ENCODE peak calls at places on chromosomes 4 and X, in nine cellular contexts. L is activated T-helper 1 cell treated with Interleukin-2 at 50 U/mL for 16 hours; T is mesothelial cell of epicardium; R is smooth muscle cell of the brain vasculature; G is adrenal gland; C is NCI-H1105; V is head of caudate nucleus; B is T-helper 1 cell; Z is stimulated activated CD4-positive, alpha-beta T cell treated with anti-CD3 and anti-CD28 coated beads, Interleukin-12 subunit alpha, Interleukin-12 subunit beta, amount 100 ng/mL, for 24 hours. W is an unnamed sample.
A peak's percentile ranks its signal among the peaks of the same experiment; 100 is the strongest.

GRCh38 chr4:64584981-64585557 is 175.8 kb upstream of the TECRL start:
- DNase-seq in C (peak; percentile 5), Z (no peak), B (no peak), V (peak; percentile 7), R (no peak), T (no peak), G (peak; percentile 18), L (no peak), W (no peak)

GRCh38 chr4:15106417-15106816 is 104.1 kb downstream of the CPEB2 start:
- DNase-seq in R (no peak), V (no peak), C (no peak), L (no peak), T (no peak), B (no peak), G (no peak), Z (no peak), W (no peak)

GRCh38 chrX:41029332-41029731 is 55.9 kb upstream of the USP9X start:
- DNase-seq in T (no peak), G (no peak), B (no peak), C (no peak), V (no peak), L (no peak), Z (no peak), R (no peak), W (no peak)

GRCh38 chr4:181569553-181569952 is 673.6 kb upstream of the TENM3 start:
- DNase-seq in R (no peak), T (no peak), B (no peak), V (no peak), L (no peak), C (no peak), Z (no peak), G (no peak), W (no peak)

GRCh38 chr4:169619518-169619957 is 840 bp upstream of the CLCN3 start:
- DNase-seq in C (peak; percentile 16), V (peak; percentile 55), G (peak; percentile 37), L (peak; percentile 38), R (no peak), B (peak; percentile 20), Z (no peak), T (no peak), W (no peak)

GRCh38 chrX:39542316-39542715 is 555.4 kb downstream of the BCOR start:
- DNase-seq in G (no peak), V (no peak), T (no peak), Z (no peak), B (no peak), C (no peak), L (no peak), R (no peak), W (no peak)

GRCh38 chr4:38601244-38601915 is 62.6 kb upstream of the KLF3 start:
- DNase-seq in L (no peak), Z (no peak), G (no peak), T (no peak), R (no peak), B (no peak), V (peak; percentile 17), C (no peak), W (no peak)

GRCh38 chr4:5139141-5139540 is 87.9 kb downstream of the STK32B start:
- DNase-seq in B (no peak), Z (no peak), T (no peak), C (no peak), V (no peak), L (no peak), R (no peak), G (no peak), W (no peak)

GRCh38 chrX:10620121-10620699 is at the start of gene MID1:
- DNase-seq in L (no peak), C (peak; percentile 59), Z (no peak), R (no peak), T (peak; percentile 39), V (peak; percentile 57), G (peak; percentile 78), B (no peak), W (peak; percentile 84)

GRCh38 chrX:106698693-106699092 is 27.8 kb upstream of the RNF128 start:
- DNase-seq in C (no peak), Z (no peak), V (no peak), B (no peak), T (no peak), G (no peak), L (no peak), R (no peak), W (no peak)

GRCh38 chr4:86055898-86056297 is 304.0 kb downstream of the MAPK10 start:
- DNase-seq in G (no peak), B (no peak), V (no peak), Z (no peak), T (no peak), L (no peak), C (no peak), R (no peak), W (no peak)

GRCh38 chr4:168511780-168512467 is 15.1 kb downstream of the PALLD start:
- DNase-seq in Z (peak; percentile 44), G (no peak), B (peak; percentile 13), R (no peak), C (no peak), T (no peak), L (peak; percentile 43), V (no peak), W (peak; percentile 3)

GRCh38 chr4:20193522-20193902 is 58.2 kb upstream of the SLIT2 start:
- DNase-seq in R (no peak), T (no peak), L (no peak), V (no peak), B (no peak), C (no peak), G (no peak), Z (no peak), W (no peak)

GRCh38 chr4:92091335-92091734 is 212.4 kb upstream of the GRID2 start:
- DNase-seq in V (no peak), Z (no peak), B (no peak), T (no peak), G (no peak), L (no peak), R (no peak), C (no peak), W (no peak)

GRCh38 chr4:156228706-156229105 is 275.0 kb upstream of the CTSO start:
- DNase-seq in T (no peak), G (no peak), B (no peak), C (no peak), Z (no peak), V (no peak), L (no peak), R (no peak), W (no peak)

GRCh38 chr4:165403667-165404066 is 24.9 kb downstream of the CPE start:
- DNase-seq in C (peak; percentile 13), B (no peak), L (no peak), T (no peak), R (no peak), G (no peak), Z (no peak), V (no peak), W (no peak)

GRCh38 chrX:137548261-137548660 is 17.7 kb upstream of the ZIC3 start:
- DNase-seq in Z (no peak), G (no peak), L (no peak), B (no peak), T (no peak), C (no peak), R (no peak), V (no peak), W (no peak)

GRCh38 chr4:169438057-169438480 is 167.3 kb upstream of the SH3RF1 start:
- DNase-seq in V (no peak), G (no peak), R (no peak), T (no peak), B (no peak), C (no peak), L (no peak), Z (no peak), W (no peak)

GRCh38 chrX:153903991-153904957 is at the start of gene AVPR2:
- DNase-seq in T (no peak), C (no peak), R (no peak), Z (no peak), L (no peak), G (no peak), V (no peak), B (no peak), W (no peak)

GRCh38 chrX:110402091-110402854 is 43.6 kb downstream of the RTL9 start:
- DNase-seq in C (no peak), V (no peak), R (no peak), L (no peak), Z (no peak), T (no peak), B (no peak), G (no peak), W (no peak)

GRCh38 chr4:97105716-97106115 is 1037.6 kb downstream of the STPG2 start:
- DNase-seq in Z (no peak), C (no peak), L (no peak), B (no peak), R (no peak), G (no peak), T (no peak), V (no peak), W (no peak)

GRCh38 chr4:139528377-139529005 is 27.5 kb downstream of the SETD7 start:
- DNase-seq in R (no peak), B (no peak), G (peak; percentile 47), L (no peak), V (no peak), Z (no peak), C (no peak), T (no peak), W (peak; percentile 32)

GRCh38 chr4:187236491-187236890 is 512.8 kb upstream of the FAT1 start:
- DNase-seq in T (no peak), L (no peak), V (no peak), R (peak; percentile 17), B (no peak), Z (no peak), G (no peak), C (no peak), W (no peak)

GRCh38 chr4:129994715-129995114 is 898.8 kb downstream of the C4orf33 start:
- DNase-seq in T (no peak), C (no peak), R (no peak), B (no peak), Z (no peak), V (no peak), G (no peak), L (no peak), W (no peak)

GRCh38 chr4:43987331-43987944 is 461.2 kb downstream of the KCTD8 start:
- DNase-seq in B (no peak), C (no peak), V (no peak), R (no peak), Z (no peak), L (no peak), T (no peak), G (no peak), W (no peak)

GRCh38 chr4:9918475-9918874 is 102.8 kb downstream of the SLC2A9 start:
- DNase-seq in V (no peak), T (no peak), B (no peak), G (no peak), R (no peak), L (no peak), C (no peak), Z (no peak), W (no peak)

GRCh38 chr4:93066746-93067145 is 761.8 kb upstream of the ATOH1 start:
- DNase-seq in L (no peak), C (no peak), G (no peak), T (no peak), Z (no peak), V (no peak), B (no peak), R (no peak), W (no peak)

GRCh38 chr4:75708218-75708691 is 16.1 kb upstream of the USO1 start:
- DNase-seq in R (no peak), V (no peak), L (no peak), G (no peak), B (no peak), C (no peak), T (no peak), Z (no peak), W (no peak)

W was measured in upper lobe of left lung.